ENCODE peak calls at places on chromosomes 11 and 22, in seven cellular contexts. S is fibroblast of pulmonary artery; Q is endothelial cell; U is progenitor cell of endocrine pancreas; N is tibial artery; E is CD8-positive, alpha-beta T cell; J is cardiac muscle cell. H is an unnamed sample.

GRCh38 chr22:20503816-20504215 is 3.6 kb upstream of the MED15 start:
- DNase-seq in S (no peak), Q (no peak), U (no peak), N (no peak), E (no peak), J (no peak), H (no peak)

GRCh38 chr22:20437253-20438065 is at the start of gene SCARF2:
- DNase-seq in S (peak; percentile 62), Q (peak; percentile 73), U (peak; percentile 63), N (no peak), E (no peak), J (peak; percentile 83), H (no peak)

GRCh38 chr11:65214212-65214845 is 32.6 kb downstream of the CAPN1 start:
- DNase-seq in S (no peak), Q (no peak), U (no peak), N (no peak), E (no peak), J (no peak), H (no peak)

GRCh38 chr22:36455571-36456458 is 25.6 kb downstream of the TXN2 start:
- DNase-seq in S (no peak), Q (no peak), U (no peak), N (no peak), E (no peak), J (no peak), H (no peak)

GRCh38 chr11:128342511-128343133 is 244.7 kb downstream of the ETS1 start:
- DNase-seq in S (peak; percentile 91), Q (no peak), U (no peak), N (no peak), E (peak; percentile 32), J (peak; percentile 57), H (no peak)

GRCh38 chr11:64321533-64321932 is 3.6 kb downstream of the PRDX5 start:
- DNase-seq in S (no peak), Q (no peak), U (no peak), N (no peak), E (no peak), J (no peak), H (no peak)

GRCh38 chr11:8168485-8169257 is at the start of gene RIC3:
- DNase-seq in S (no peak), Q (peak; percentile 22), U (peak; percentile 25), N (peak; percentile 20), E (peak; percentile 34), J (peak; percentile 61), H (no peak)

GRCh38 chr11:57254631-57255030 is 17.6 kb upstream of the APLNR start:
- DNase-seq in S (no peak), Q (no peak), U (no peak), N (no peak), E (no peak), J (no peak), H (no peak)

GRCh38 chr11:120666121-120666639 is 154.6 kb downstream of the GRIK4 start:
- DNase-seq in S (no peak), Q (no peak), U (no peak), N (no peak), E (no peak), J (no peak), H (peak; percentile 14)

GRCh38 chr11:78742430-78742829 is 167.8 kb upstream of the NARS2 start:
- DNase-seq in S (no peak), Q (no peak), U (no peak), N (no peak), E (no peak), J (no peak), H (no peak)

GRCh38 chr22:40453676-40454075 is 83.3 kb downstream of the SGSM3 start:
- DNase-seq in S (no peak), Q (no peak), U (no peak), N (no peak), E (no peak), J (no peak), H (no peak)

GRCh38 chr11:11373934-11374333 is 20.9 kb upstream of the CSNK2A3 start:
- DNase-seq in S (no peak), Q (no peak), U (no peak), N (no peak), E (no peak), J (no peak), H (no peak)

GRCh38 chr11:66068154-66068821 is 1.8 kb upstream of the PACS1 start:
- DNase-seq in S (peak; percentile 83), Q (peak; percentile 87), U (peak; percentile 75), N (peak; percentile 71), E (peak; percentile 70), J (peak; percentile 85), H (peak; percentile 89)

GRCh38 chr22:36465232-36466021 is 16.0 kb downstream of the TXN2 start:
- DNase-seq in S (peak; percentile 93), Q (no peak), U (no peak), N (peak; percentile 76), E (no peak), J (no peak), H (no peak)

GRCh38 chr11:66546368-66546965 is at the start of gene ACTN3:
- DNase-seq in S (peak; percentile 19), Q (peak; percentile 15), U (no peak), N (peak; percentile 69), E (no peak), J (peak; percentile 92), H (no peak)

GRCh38 chr11:83007909-83008580 is 63.7 kb downstream of the RAB30 start:
- DNase-seq in S (peak; percentile 35), Q (peak; percentile 46), U (no peak), N (peak; percentile 46), E (no peak), J (peak; percentile 59), H (peak; percentile 79)

GRCh38 chr11:64809781-64810241 is 540 bp downstream of the MEN1 start:
- DNase-seq in S (peak; percentile 3), Q (peak; percentile 45), U (peak; percentile 33), N (no peak), E (no peak), J (peak; percentile 62), H (peak; percentile 57)

GRCh38 chr11:61752925-61753551 is 602 bp downstream of the MYRF start:
- DNase-seq in S (no peak), Q (no peak), U (no peak), N (no peak), E (no peak), J (no peak), H (no peak)

GRCh38 chr22:24883426-24883825 is 63.1 kb downstream of the LHFPL7 start:
- DNase-seq in S (no peak), Q (no peak), U (no peak), N (no peak), E (no peak), J (no peak), H (no peak)

GRCh38 chr11:6755303-6755952 is 16.3 kb downstream of the OR2AG2 start:
- DNase-seq in S (peak; percentile 63), Q (peak; percentile 60), U (peak; percentile 30), N (no peak), E (peak; percentile 21), J (peak; percentile 63), H (peak; percentile 61)

GRCh38 chr11:69475141-69475865 is 6.2 kb upstream of the LINC01488 start:
- DNase-seq in S (no peak), Q (no peak), U (no peak), N (no peak), E (no peak), J (no peak), H (no peak)

GRCh38 chr11:132549001-132549400 is 983.3 kb downstream of the OPCML start:
- DNase-seq in S (no peak), Q (no peak), U (no peak), N (no peak), E (no peak), J (no peak), H (no peak)

GRCh38 chr11:121451178-121451981 is 734 bp upstream of the SORL1 start:
- DNase-seq in S (no peak), Q (no peak), U (no peak), N (no peak), E (no peak), J (no peak), H (peak; percentile 66)

GRCh38 chr11:62841361-62842170 is 2.2 kb upstream of the WDR74 start:
- DNase-seq in S (peak; percentile 100), Q (peak; percentile 81), U (peak; percentile 74), N (peak; percentile 88), E (peak; percentile 79), J (peak; percentile 94), H (peak; percentile 98)
- TF ChIP-seq CTCF in S (no peak), Q (no peak), U (no peak), N (no peak), E (no peak), J (no peak), H (no peak)

GRCh38 chr11:34674038-34674437 is 53.1 kb downstream of the EHF start:
- DNase-seq in S (no peak), Q (no peak), U (no peak), N (no peak), E (no peak), J (no peak), H (no peak)

GRCh38 chr11:34668583-34669053 is 47.7 kb downstream of the EHF start:
- DNase-seq in S (no peak), Q (no peak), U (no peak), N (no peak), E (no peak), J (no peak), H (no peak)

GRCh38 chr11:34671117-34671516 is 50.2 kb downstream of the EHF start:
- DNase-seq in S (no peak), Q (no peak), U (no peak), N (no peak), E (no peak), J (no peak), H (no peak)

GRCh38 chr11:34669458-34669857 is 48.6 kb downstream of the EHF start:
- DNase-seq in S (no peak), Q (no peak), U (no peak), N (no peak), E (no peak), J (no peak), H (no peak)

DNA sequence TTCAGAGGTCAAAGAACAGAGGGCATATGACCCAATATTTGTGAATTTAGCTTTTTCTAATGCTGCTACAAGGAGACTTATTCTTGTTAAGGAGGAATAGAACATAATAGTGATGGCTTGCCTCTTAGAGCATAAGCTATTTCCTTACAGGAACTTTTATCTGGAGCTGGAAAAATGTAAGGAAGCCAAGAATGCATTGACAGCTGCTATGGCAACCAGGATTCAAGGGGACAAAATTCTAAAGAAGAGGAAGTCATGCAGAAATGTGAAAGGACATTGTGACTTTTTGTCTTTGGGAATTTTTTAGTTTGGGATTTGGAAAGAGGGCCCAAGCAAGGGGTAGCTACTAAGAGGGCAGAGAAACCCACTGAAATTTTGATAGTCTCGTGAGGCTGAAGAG is 51.1 kb downstream of the EHF start:
- DNase-seq in S (no peak), Q (no peak), U (no peak), N (no peak), E (no peak), J (no peak), H (no peak)
- TF ChIP-seq CTCF in S (no peak), Q (no peak), U (no peak), N (no peak), E (no peak), J (no peak), H (no peak)

DNA sequence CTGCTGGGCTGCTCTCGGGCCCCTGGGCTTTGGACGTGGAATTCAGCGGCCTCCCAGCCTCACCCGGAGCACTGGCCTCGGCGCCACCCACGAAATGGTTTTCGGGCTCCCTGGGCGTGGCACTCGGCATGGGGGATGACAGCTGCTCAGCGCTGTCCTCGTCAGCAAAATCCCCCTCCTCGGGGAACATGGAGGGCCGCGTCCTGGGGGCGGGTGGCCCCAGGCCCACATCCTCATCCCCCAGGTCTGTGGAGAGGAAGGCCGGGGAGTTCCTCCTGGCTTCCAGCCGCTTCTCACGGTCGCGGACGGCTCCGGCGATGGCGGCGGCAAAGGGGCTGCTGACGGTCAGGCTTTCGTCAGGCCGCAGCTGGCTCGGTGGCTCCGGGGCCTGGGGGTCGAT is 88.4 kb downstream of the CTTN start:
- DNase-seq in S (no peak), Q (no peak), U (no peak), N (no peak), E (no peak), J (no peak), H (no peak)
- TF ChIP-seq CTCF in S (no peak), Q (no peak), U (no peak), N (no peak), E (no peak), J (no peak), H (no peak)

GRCh38 chr11:13354335-13354734 is 76.7 kb downstream of the BMAL1 start:
- DNase-seq in S (peak; percentile 56), Q (peak; percentile 28), U (no peak), N (no peak), E (no peak), J (peak; percentile 37), H (no peak)
- TF ChIP-seq CTCF in S (peak; percentile 52), Q (peak; percentile 43), U (no peak), N (peak; percentile 7), E (no peak), J (peak; percentile 49), H (peak; percentile 30)

H was measured in Caco-2.